ENCODE peak calls at places on chromosome 13, in eight cellular contexts. M, O, G, E, D, F, V and N are unnamed samples.

GRCh38 chr13:50393641-50394040 is 378.4 kb downstream of the KCNRG start:
- DNase-seq in M (peak), O (peak), G (no peak), E (no peak), D (no peak), F (no peak), V (no peak), N (no peak)

GRCh38 chr13:20197361-20197834 is 4.7 kb upstream of the GJB2 start:
- DNase-seq in M (no peak), O (no peak), G (peak), E (no peak), D (peak), F (no peak), V (peak), N (peak)

GRCh38 chr13:27011661-27012060 is 159.9 kb downstream of the USP12 start:
- DNase-seq in M (no peak), O (no peak), G (no peak), E (no peak), D (no peak), F (no peak), V (no peak), N (no peak)

GRCh38 chr13:30158774-30159445 is 148.4 kb downstream of the KATNAL1 start:
- DNase-seq in M (peak), O (no peak), G (no peak), E (peak), D (no peak), F (no peak), V (peak), N (peak)

GRCh38 chr13:48072304-48072703 is 22.6 kb downstream of the MED4 start:
- DNase-seq in M (no peak), O (no peak), G (no peak), E (no peak), D (no peak), F (no peak), V (peak), N (no peak)

GRCh38 chr13:107832521-107833095 is 382.7 kb downstream of the LIG4 start:
- DNase-seq in M (no peak), O (no peak), G (no peak), E (no peak), D (no peak), F (no peak), V (no peak), N (no peak)

GRCh38 chr13:20192470-20193141 is at the start of gene GJB2:
- DNase-seq in M (no peak), O (no peak), G (peak), E (peak), D (no peak), F (no peak), V (peak), N (no peak)

GRCh38 chr13:73341748-73342147 is 282.9 kb downstream of the KLF5 start:
- DNase-seq in M (peak), O (no peak), G (no peak), E (no peak), D (no peak), F (no peak), V (peak), N (no peak)

DNA sequence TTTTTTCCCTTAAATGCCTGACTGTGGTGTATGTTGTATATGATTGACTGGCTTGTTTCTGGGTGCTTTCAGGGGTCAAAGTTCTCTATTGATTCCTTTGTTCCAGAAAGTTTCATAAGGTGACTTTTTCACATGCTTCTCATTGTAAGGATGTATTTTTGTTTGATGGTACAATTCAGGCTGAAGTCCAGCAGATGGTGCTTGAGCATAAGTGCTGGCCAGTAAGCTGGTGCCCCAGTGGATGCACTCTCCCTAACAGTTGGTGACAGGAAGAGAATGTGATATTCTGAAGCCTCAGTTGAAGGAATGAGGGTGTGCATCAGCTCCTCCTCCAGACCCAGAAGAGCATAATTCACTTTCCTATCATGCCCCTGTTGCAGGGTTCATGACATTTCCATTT is 1941.6 kb upstream of the PRR20A start:
- DNase-seq in M (no peak), O (no peak), G (no peak), E (no peak), D (peak), F (no peak), V (no peak), N (peak)
- TF ChIP-seq CTCF in M (no peak), O (no peak), G (no peak), E (no peak), D (no peak), F (no peak), V (no peak), N (peak)

GRCh38 chr13:40476175-40476958 is 190.1 kb downstream of the FOXO1 start:
- DNase-seq in M (peak), O (no peak), G (no peak), E (no peak), D (peak), F (no peak), V (no peak), N (no peak)

GRCh38 chr13:40472427-40473220 is 193.8 kb downstream of the FOXO1 start:
- DNase-seq in M (no peak), O (no peak), G (no peak), E (no peak), D (no peak), F (no peak), V (no peak), N (no peak)

GRCh38 chr13:40478775-40479174 is 187.7 kb downstream of the FOXO1 start:
- DNase-seq in M (no peak), O (no peak), G (no peak), E (no peak), D (no peak), F (no peak), V (no peak), N (no peak)

GRCh38 chr13:40477623-40478608 is 188.5 kb downstream of the FOXO1 start:
- DNase-seq in M (peak), O (peak), G (peak), E (no peak), D (no peak), F (no peak), V (no peak), N (no peak)

DNA sequence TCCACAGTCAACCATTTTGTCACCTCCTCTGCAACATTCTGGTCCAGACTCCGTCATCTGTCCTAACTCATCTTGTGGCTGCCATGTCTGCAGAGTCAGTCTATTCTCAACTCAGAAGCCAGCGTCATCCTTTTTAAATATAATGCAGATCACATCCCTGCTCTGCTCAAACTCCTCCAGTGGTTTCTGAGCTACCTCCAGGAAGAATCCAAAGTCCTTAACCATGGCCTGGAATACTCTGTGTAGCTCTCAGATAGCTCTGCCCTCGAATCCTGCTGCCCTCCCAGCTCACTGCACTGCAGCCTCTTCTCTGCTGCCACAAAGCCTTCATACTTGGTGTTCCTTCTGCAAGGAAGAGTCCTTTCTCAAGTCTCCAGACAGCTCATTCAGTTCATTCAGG is 190.8 kb downstream of the FOXO1 start:
- DNase-seq in M (no peak), O (no peak), G (no peak), E (no peak), D (no peak), F (no peak), V (no peak), N (no peak)
- H3K27ac ChIP-seq in M (no peak), O (no peak), G (no peak), E (no peak), D (peak), F (no peak), V (no peak), N (no peak)

GRCh38 chr13:45501175-45501526 is 36.4 kb downstream of the COG3 start:
- DNase-seq in M (no peak), O (no peak), G (no peak), E (no peak), D (no peak), F (no peak), V (no peak), N (no peak)
- TF ChIP-seq CTCF in M (peak), O (no peak), G (no peak), E (no peak), D (no peak), F (no peak), V (no peak), N (no peak)

DNA sequence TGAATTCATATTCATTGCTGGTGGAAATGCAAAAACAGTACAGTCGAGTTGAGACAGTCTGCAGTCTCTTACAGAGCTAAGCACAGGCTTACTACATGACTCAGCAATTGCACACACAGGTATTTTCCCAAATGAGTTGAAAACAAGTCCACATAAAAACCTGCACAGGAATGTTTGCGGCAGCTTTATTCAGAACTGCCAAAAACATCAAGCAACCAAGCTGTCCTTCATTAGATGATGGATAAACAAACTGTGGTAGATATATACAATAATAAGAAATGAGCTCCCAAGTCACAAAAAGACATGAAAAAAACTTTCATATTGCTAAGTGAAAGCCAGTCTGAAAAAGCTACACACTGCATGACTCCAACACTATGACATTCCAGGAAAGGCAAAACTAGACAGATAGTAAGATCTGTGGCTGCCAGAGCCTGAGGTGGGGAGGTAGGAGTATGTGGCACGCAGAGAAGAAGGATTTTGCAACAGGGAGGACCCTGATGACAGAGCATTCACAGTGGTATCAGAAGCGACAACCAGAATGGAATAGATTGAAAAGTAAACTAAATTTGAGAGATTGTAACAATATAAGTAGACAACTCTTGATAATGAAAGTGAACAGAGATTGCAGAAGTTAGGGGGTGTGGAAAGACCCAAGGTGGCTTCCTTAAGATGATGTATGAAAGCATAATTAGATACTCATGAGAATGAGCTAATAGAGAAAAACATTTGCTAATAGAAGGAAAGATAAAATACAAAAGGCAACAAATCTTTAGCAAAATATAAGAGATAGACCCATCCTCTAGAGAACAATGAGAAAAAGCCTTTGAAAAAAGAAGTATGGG is 52.7 kb downstream of the TSC22D1 start:
- DNase-seq in M (peak), O (no peak), G (peak), E (no peak), D (peak), F (no peak), V (peak), N (peak)
- H3K27ac ChIP-seq in M (peak), O (no peak), G (peak), E (peak), D (peak), F (no peak), V (no peak), N (no peak)

GRCh38 chr13:39786091-39786490 is 130.6 kb downstream of the COG6 start:
- DNase-seq in M (no peak), O (no peak), G (no peak), E (no peak), D (no peak), F (no peak), V (no peak), N (no peak)

GRCh38 chr13:39784347-39784746 is 128.9 kb downstream of the COG6 start:
- DNase-seq in M (no peak), O (no peak), G (no peak), E (no peak), D (no peak), F (no peak), V (no peak), N (no peak)

GRCh38 chr13:39781381-39781780 is 125.9 kb downstream of the COG6 start:
- DNase-seq in M (no peak), O (no peak), G (no peak), E (no peak), D (no peak), F (no peak), V (no peak), N (no peak)

GRCh38 chr13:39779337-39780270 is 124.1 kb downstream of the COG6 start:
- DNase-seq in M (peak), O (no peak), G (peak), E (no peak), D (no peak), F (peak), V (no peak), N (no peak)

DNA sequence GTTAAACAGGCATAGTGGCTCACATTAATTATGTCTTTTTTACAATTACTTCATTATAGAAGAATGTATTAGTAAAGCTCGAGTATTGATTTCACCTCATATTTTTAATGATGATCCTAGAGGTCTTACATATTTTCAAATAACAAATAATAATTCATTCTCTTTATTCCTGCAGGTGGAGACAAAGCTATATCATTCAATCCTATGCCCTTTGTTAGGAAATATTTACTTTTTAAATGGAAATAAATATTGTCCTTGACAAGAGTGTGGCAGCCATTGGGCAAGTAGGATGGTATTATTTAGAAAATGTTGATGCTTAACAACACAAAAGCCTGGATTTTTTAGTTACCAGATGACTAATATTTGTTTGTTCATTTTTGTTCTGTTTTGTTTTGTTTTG is 127.6 kb downstream of the COG6 start:
- DNase-seq in M (no peak), O (no peak), G (no peak), E (no peak), D (no peak), F (no peak), V (no peak), N (no peak)
- TF ChIP-seq CTCF in M (no peak), O (peak), G (no peak), E (no peak), D (peak), F (no peak), V (peak), N (no peak)

DNA sequence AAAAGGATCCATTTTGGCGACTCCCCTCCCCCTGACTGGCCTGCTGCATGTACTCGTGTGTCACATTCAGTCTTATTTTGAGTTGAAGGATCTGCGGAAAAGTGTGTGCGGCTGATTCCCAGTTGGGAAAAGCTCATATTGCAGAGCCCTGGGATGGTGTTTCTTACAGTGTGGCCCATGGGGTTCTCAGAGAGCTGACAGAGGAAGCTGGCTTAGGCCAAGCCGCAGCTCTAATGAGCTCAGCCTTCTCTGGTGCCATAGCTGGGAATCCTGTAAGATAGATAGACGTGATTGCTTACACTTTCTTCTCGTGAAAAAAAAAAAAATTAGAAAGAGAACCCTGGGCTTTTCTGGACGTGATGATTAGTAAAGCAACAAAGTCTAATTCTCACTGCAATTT is 170.3 kb upstream of the ARGLU1 start:
- DNase-seq in M (no peak), O (no peak), G (no peak), E (no peak), D (no peak), F (no peak), V (no peak), N (no peak)
- H3K27ac ChIP-seq in M (no peak), O (no peak), G (no peak), E (no peak), D (no peak), F (no peak), V (no peak), N (no peak)

GRCh38 chr13:54305377-54305776 is 1276.8 kb downstream of the OLFM4 start:
- DNase-seq in M (no peak), O (no peak), G (no peak), E (no peak), D (no peak), F (no peak), V (no peak), N (no peak)
- TF ChIP-seq CTCF in M (no peak), O (no peak), G (no peak), E (no peak), D (no peak), F (no peak), V (no peak), N (no peak)

GRCh38 chr13:102626928-102627327 is 30.1 kb downstream of the TPP2 start:
- DNase-seq in M (no peak), O (no peak), G (no peak), E (no peak), D (no peak), F (no peak), V (no peak), N (no peak)

GRCh38 chr13:102631198-102631597 is 34.4 kb downstream of the TPP2 start:
- DNase-seq in M (no peak), O (no peak), G (peak), E (no peak), D (no peak), F (no peak), V (no peak), N (no peak)

DNA sequence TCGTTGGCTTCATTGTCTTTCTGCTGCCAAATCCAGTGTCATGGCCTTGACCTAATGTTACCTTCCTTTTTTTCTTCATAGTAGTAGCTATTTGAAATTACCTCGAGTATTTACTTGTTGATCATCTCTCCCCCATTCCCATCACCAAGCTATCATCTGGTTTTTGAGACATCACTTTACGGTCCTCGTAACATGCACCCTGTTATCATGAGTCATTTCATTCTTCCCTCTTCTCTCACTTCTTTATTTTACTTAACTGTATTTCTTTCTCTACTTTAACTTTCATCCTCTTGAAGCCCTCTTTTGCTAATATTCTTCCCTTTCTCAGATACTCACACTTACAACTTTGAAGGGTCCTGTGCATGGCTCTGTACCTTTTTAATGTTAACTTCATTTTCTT is 31.8 kb downstream of the TPP2 start:
- DNase-seq in M (no peak), O (no peak), G (no peak), E (no peak), D (no peak), F (no peak), V (no peak), N (no peak)
- H3K27ac ChIP-seq in M (no peak), O (no peak), G (no peak), E (no peak), D (no peak), F (no peak), V (no peak), N (no peak)

GRCh38 chr13:97512732-97513131 is 78.8 kb downstream of the RAP2A start:
- DNase-seq in M (no peak), O (no peak), G (no peak), E (no peak), D (no peak), F (no peak), V (no peak), N (no peak)
- TF ChIP-seq CTCF in M (no peak), O (no peak), G (no peak), E (no peak), D (no peak), F (no peak), V (no peak), N (no peak)

GRCh38 chr13:44368599-44369368 is 4.8 kb upstream of the SERP2 start:
- DNase-seq in M (no peak), O (no peak), G (no peak), E (no peak), D (no peak), F (no peak), V (no peak), N (no peak)

GRCh38 chr13:44365899-44366298 is 7.7 kb upstream of the SERP2 start:
- DNase-seq in M (no peak), O (no peak), G (no peak), E (no peak), D (no peak), F (no peak), V (no peak), N (no peak)

GRCh38 chr13:44365008-44365407 is 8.6 kb upstream of the SERP2 start:
- DNase-seq in M (no peak), O (no peak), G (no peak), E (no peak), D (no peak), F (no peak), V (peak), N (no peak)

GRCh38 chr13:44371421-44371820 is 2.2 kb upstream of the SERP2 start:
- DNase-seq in M (no peak), O (no peak), G (no peak), E (no peak), D (no peak), F (no peak), V (no peak), N (no peak)

DNA sequence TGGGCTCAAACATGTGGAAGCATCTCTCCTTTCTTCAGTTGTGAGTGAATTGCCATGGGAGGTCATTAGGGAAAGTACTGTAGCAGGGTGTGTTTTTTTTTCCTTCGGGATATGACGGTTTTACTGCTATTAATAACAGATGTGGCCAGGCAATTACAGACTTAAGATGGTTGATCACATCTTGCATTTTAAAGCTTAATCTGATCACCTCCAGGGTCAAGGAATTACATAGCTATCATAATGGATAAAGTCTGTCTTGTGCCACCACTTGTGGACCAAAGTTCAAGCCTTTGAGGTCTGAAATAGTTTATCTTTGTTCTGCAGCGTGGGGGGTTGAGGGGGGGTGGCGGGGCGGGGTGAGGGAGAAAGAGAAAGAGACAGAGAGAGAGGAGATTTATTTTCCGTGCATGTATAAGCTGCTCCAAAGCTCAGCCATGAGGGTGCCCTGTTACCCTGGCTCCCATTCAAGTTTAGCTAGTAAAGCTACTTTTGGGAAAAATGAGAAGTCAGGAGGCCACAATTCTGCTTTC is 5.5 kb upstream of the SERP2 start:
- DNase-seq in M (no peak), O (no peak), G (no peak), E (no peak), D (peak), F (no peak), V (no peak), N (no peak)
- H3K27ac ChIP-seq in M (no peak), O (no peak), G (no peak), E (peak), D (peak), F (no peak), V (no peak), N (no peak)